ENCODE peak calls at places on chromosome 6, in seven cellular contexts. A is fibroblast of lung; N is activated naive CD4-positive, alpha-beta T cell; I is PC-3; C is ACHN; H is NCI-H510A; D is pulmonary artery endothelial cell. J is an unnamed sample.

GRCh38 chr6:13328076-13328874 is at the start of gene TBC1D7:
- DNase-seq in A (peak), N (peak), I (peak), C (peak), H (peak), D (peak), J (peak)

GRCh38 chr6:43450699-43451131 is 4.6 kb downstream of the DLK2 start:
- DNase-seq in A (no peak), N (no peak), I (no peak), C (no peak), H (no peak), D (no peak), J (no peak)

GRCh38 chr6:169277619-169278018 is 24.0 kb upstream of the THBS2 start:
- DNase-seq in A (no peak), N (no peak), I (no peak), C (no peak), H (no peak), D (no peak), J (no peak)

GRCh38 chr6:156854466-156855161 is 77.4 kb downstream of the ARID1B start:
- DNase-seq in A (no peak), N (no peak), I (no peak), C (no peak), H (no peak), D (no peak), J (no peak)

GRCh38 chr6:33849500-33850075 is 45.8 kb upstream of the MLN start:
- DNase-seq in A (no peak), N (no peak), I (no peak), C (no peak), H (no peak), D (no peak), J (no peak)

GRCh38 chr6:13766201-13766634 is 48.1 kb downstream of the MCUR1 start:
- DNase-seq in A (peak), N (no peak), I (peak), C (peak), H (no peak), D (no peak), J (no peak)

GRCh38 chr6:119442776-119443184 is 93.2 kb upstream of the MAN1A1 start:
- DNase-seq in A (no peak), N (no peak), I (no peak), C (no peak), H (peak), D (no peak), J (no peak)

GRCh38 chr6:7819641-7820040 is 90.9 kb downstream of the TXNDC5 start:
- DNase-seq in A (no peak), N (no peak), I (no peak), C (no peak), H (no peak), D (no peak), J (no peak)

GRCh38 chr6:51541847-51542246 is 545.6 kb downstream of the PKHD1 start:
- DNase-seq in A (no peak), N (no peak), I (peak), C (peak), H (no peak), D (no peak), J (peak)

GRCh38 chr6:128822271-128822670 is 60.7 kb upstream of the LAMA2 start:
- DNase-seq in A (peak), N (no peak), I (no peak), C (no peak), H (no peak), D (no peak), J (no peak)

GRCh38 chr6:41199427-41200246 is 1.3 kb downstream of the TREML2 start:
- DNase-seq in A (no peak), N (no peak), I (no peak), C (no peak), H (no peak), D (no peak), J (no peak)

GRCh38 chr6:170290306-170291128 is at the start of gene DLL1:
- DNase-seq in A (no peak), N (no peak), I (peak), C (peak), H (peak), D (no peak), J (no peak)

GRCh38 chr6:2959909-2960719 is 11.3 kb downstream of the SERPINB6 start:
- DNase-seq in A (peak), N (no peak), I (peak), C (peak), H (no peak), D (no peak), J (no peak)

GRCh38 chr6:4225207-4225872 is 90.0 kb upstream of the ECI2 start:
- DNase-seq in A (peak), N (no peak), I (no peak), C (no peak), H (peak), D (no peak), J (no peak)

GRCh38 chr6:33380272-33380981 is 11.2 kb upstream of the KIFC1 start:
- DNase-seq in A (no peak), N (no peak), I (no peak), C (no peak), H (no peak), D (no peak), J (no peak)

GRCh38 chr6:30101423-30101938 is 11.4 kb downstream of the TRIM31 start:
- DNase-seq in A (no peak), N (no peak), I (no peak), C (no peak), H (no peak), D (no peak), J (no peak)

GRCh38 chr6:162849269-162849668 is 121.5 kb downstream of the PACRG start:
- DNase-seq in A (no peak), N (no peak), I (no peak), C (no peak), H (no peak), D (no peak), J (no peak)

GRCh38 chr6:4352731-4353130 is 217.4 kb upstream of the ECI2 start:
- DNase-seq in A (no peak), N (no peak), I (no peak), C (no peak), H (no peak), D (no peak), J (no peak)

GRCh38 chr6:152110878-152111820 is 303.7 kb downstream of the ESR1 start:
- DNase-seq in A (peak), N (no peak), I (no peak), C (no peak), H (no peak), D (no peak), J (no peak)

GRCh38 chr6:26217714-26218075 is 130.5 kb downstream of the HFE start:
- DNase-seq in A (peak), N (no peak), I (peak), C (peak), H (no peak), D (no peak), J (peak)

GRCh38 chr6:12931639-12932038 is 215.1 kb downstream of the PHACTR1 start:
- DNase-seq in A (no peak), N (no peak), I (no peak), C (no peak), H (no peak), D (no peak), J (no peak)

GRCh38 chr6:2725999-2726567 is 24.6 kb downstream of the MYLK4 start:
- DNase-seq in A (peak), N (no peak), I (no peak), C (no peak), H (no peak), D (peak), J (no peak)

GRCh38 chr6:122817362-122817761 is 28.3 kb downstream of the SMPDL3A start:
- DNase-seq in A (no peak), N (no peak), I (no peak), C (no peak), H (no peak), D (no peak), J (no peak)

GRCh38 chr6:44257007-44257752 is at the start of gene SLC35B2:
- DNase-seq in A (peak), N (peak), I (peak), C (peak), H (peak), D (no peak), J (peak)